ENCODE peak calls at places on chromosomes 6 and 20, in seven cellular contexts. One of them, this sample, is unnamed.

GRCh38 chr20:8510808-8511207 is 378.7 kb downstream of the PLCB1 start:
- DNase-seq in cardiac fibroblast: no peak
- DNase-seq in fibroblast of the aortic adventitia: no peak
- DNase-seq in fibroblast of pulmonary artery: no peak
- DNase-seq in choroid plexus epithelial cell: no peak
- DNase-seq in fibroblast of lung: no peak
- DNase-seq in A549: no peak
- DNase-seq in this sample: no peak

GRCh38 chr6:118320652-118321051 is 227.4 kb upstream of the PLN start:
- DNase-seq in cardiac fibroblast: peak
- DNase-seq in fibroblast of the aortic adventitia: peak
- DNase-seq in fibroblast of pulmonary artery: peak
- DNase-seq in choroid plexus epithelial cell: peak
- DNase-seq in fibroblast of lung: no peak
- DNase-seq in A549: no peak
- DNase-seq in this sample: peak

GRCh38 chr6:4253604-4254211 is 118.3 kb upstream of the ECI2 start:
- DNase-seq in cardiac fibroblast: peak
- DNase-seq in fibroblast of the aortic adventitia: peak
- DNase-seq in fibroblast of pulmonary artery: peak
- DNase-seq in choroid plexus epithelial cell: peak
- DNase-seq in fibroblast of lung: peak
- DNase-seq in A549: peak
- DNase-seq in this sample: peak

GRCh38 chr20:23456416-23456815 is 3.7 kb upstream of the CST11 start:
- DNase-seq in cardiac fibroblast: no peak
- DNase-seq in fibroblast of the aortic adventitia: no peak
- DNase-seq in fibroblast of pulmonary artery: no peak
- DNase-seq in choroid plexus epithelial cell: no peak
- DNase-seq in fibroblast of lung: no peak
- DNase-seq in A549: no peak
- DNase-seq in this sample: no peak

GRCh38 chr6:42120895-42121865 is 21.2 kb downstream of the C6orf132 start:
- DNase-seq in cardiac fibroblast: no peak
- DNase-seq in fibroblast of the aortic adventitia: peak
- DNase-seq in fibroblast of pulmonary artery: no peak
- DNase-seq in choroid plexus epithelial cell: no peak
- DNase-seq in fibroblast of lung: peak
- DNase-seq in A549: no peak
- DNase-seq in this sample: peak

GRCh38 chr6:41940759-41941279 is 789 bp downstream of the CCND3 start:
- DNase-seq in cardiac fibroblast: peak
- DNase-seq in fibroblast of the aortic adventitia: no peak
- DNase-seq in fibroblast of pulmonary artery: peak
- DNase-seq in choroid plexus epithelial cell: no peak
- DNase-seq in fibroblast of lung: peak
- DNase-seq in A549: no peak
- DNase-seq in this sample: peak

GRCh38 chr6:22622390-22622789 is 53.0 kb downstream of the HDGFL1 start:
- DNase-seq in cardiac fibroblast: peak
- DNase-seq in fibroblast of the aortic adventitia: no peak
- DNase-seq in fibroblast of pulmonary artery: no peak
- DNase-seq in choroid plexus epithelial cell: no peak
- DNase-seq in fibroblast of lung: no peak
- DNase-seq in A549: no peak
- DNase-seq in this sample: no peak

GRCh38 chr6:136201735-136202134 is 48.4 kb downstream of the MTFR2 start:
- DNase-seq in cardiac fibroblast: no peak
- DNase-seq in fibroblast of the aortic adventitia: peak
- DNase-seq in fibroblast of pulmonary artery: no peak
- DNase-seq in choroid plexus epithelial cell: peak
- DNase-seq in fibroblast of lung: no peak
- DNase-seq in A549: no peak
- DNase-seq in this sample: peak

GRCh38 chr6:3318226-3318625 is 59.5 kb downstream of the PSMG4 start:
- DNase-seq in cardiac fibroblast: no peak
- DNase-seq in fibroblast of the aortic adventitia: no peak
- DNase-seq in fibroblast of pulmonary artery: no peak
- DNase-seq in choroid plexus epithelial cell: no peak
- DNase-seq in fibroblast of lung: no peak
- DNase-seq in A549: no peak
- DNase-seq in this sample: no peak

GRCh38 chr20:18388860-18389259 is 78.0 kb downstream of the DZANK1 start:
- DNase-seq in cardiac fibroblast: peak
- DNase-seq in fibroblast of the aortic adventitia: peak
- DNase-seq in fibroblast of pulmonary artery: peak
- DNase-seq in choroid plexus epithelial cell: peak
- DNase-seq in fibroblast of lung: peak
- DNase-seq in A549: peak
- DNase-seq in this sample: peak

GRCh38 chr6:26520088-26520839 is 17.9 kb upstream of the HMGN4 start:
- DNase-seq in cardiac fibroblast: no peak
- DNase-seq in fibroblast of the aortic adventitia: no peak
- DNase-seq in fibroblast of pulmonary artery: no peak
- DNase-seq in choroid plexus epithelial cell: no peak
- DNase-seq in fibroblast of lung: no peak
- DNase-seq in A549: peak
- DNase-seq in this sample: no peak

GRCh38 chr6:126385536-126385935 is 45.6 kb downstream of the CENPW start:
- DNase-seq in cardiac fibroblast: no peak
- DNase-seq in fibroblast of the aortic adventitia: no peak
- DNase-seq in fibroblast of pulmonary artery: no peak
- DNase-seq in choroid plexus epithelial cell: no peak
- DNase-seq in fibroblast of lung: no peak
- DNase-seq in A549: no peak
- DNase-seq in this sample: no peak

GRCh38 chr6:169454204-169454871 is 200.7 kb upstream of the THBS2 start:
- DNase-seq in cardiac fibroblast: peak
- DNase-seq in fibroblast of the aortic adventitia: peak
- DNase-seq in fibroblast of pulmonary artery: peak
- DNase-seq in choroid plexus epithelial cell: peak
- DNase-seq in fibroblast of lung: peak
- DNase-seq in A549: no peak
- DNase-seq in this sample: peak

GRCh38 chr20:12166053-12166717 is 248.5 kb downstream of the BTBD3 start:
- DNase-seq in cardiac fibroblast: peak
- DNase-seq in fibroblast of the aortic adventitia: peak
- DNase-seq in fibroblast of pulmonary artery: peak
- DNase-seq in choroid plexus epithelial cell: peak
- DNase-seq in fibroblast of lung: peak
- DNase-seq in A549: no peak
- DNase-seq in this sample: peak

GRCh38 chr6:107321793-107322192 is 137.6 kb downstream of the PDSS2 start:
- DNase-seq in cardiac fibroblast: no peak
- DNase-seq in fibroblast of the aortic adventitia: no peak
- DNase-seq in fibroblast of pulmonary artery: no peak
- DNase-seq in choroid plexus epithelial cell: no peak
- DNase-seq in fibroblast of lung: peak
- DNase-seq in A549: no peak
- DNase-seq in this sample: no peak

GRCh38 chr20:56839791-56840190 is 210.7 kb downstream of the TFAP2C start:
- DNase-seq in cardiac fibroblast: no peak
- DNase-seq in fibroblast of the aortic adventitia: no peak
- DNase-seq in fibroblast of pulmonary artery: no peak
- DNase-seq in choroid plexus epithelial cell: no peak
- DNase-seq in fibroblast of lung: no peak
- DNase-seq in A549: no peak
- DNase-seq in this sample: peak

GRCh38 chr20:58891686-58892125 is 39.2 kb downstream of the GNAS start:
- DNase-seq in cardiac fibroblast: no peak
- DNase-seq in fibroblast of the aortic adventitia: peak
- DNase-seq in fibroblast of pulmonary artery: peak
- DNase-seq in choroid plexus epithelial cell: peak
- DNase-seq in fibroblast of lung: no peak
- DNase-seq in A549: peak
- DNase-seq in this sample: no peak

GRCh38 chr6:71395731-71396409 is 107.3 kb downstream of the OGFRL1 start:
- DNase-seq in cardiac fibroblast: no peak
- DNase-seq in fibroblast of the aortic adventitia: no peak
- DNase-seq in fibroblast of pulmonary artery: no peak
- DNase-seq in choroid plexus epithelial cell: no peak
- DNase-seq in fibroblast of lung: no peak
- DNase-seq in A549: no peak
- DNase-seq in this sample: no peak

GRCh38 chr6:13431059-13431656 is 56.2 kb downstream of the GFOD1 start:
- DNase-seq in cardiac fibroblast: no peak
- DNase-seq in fibroblast of the aortic adventitia: no peak
- DNase-seq in fibroblast of pulmonary artery: no peak
- DNase-seq in choroid plexus epithelial cell: no peak
- DNase-seq in fibroblast of lung: no peak
- DNase-seq in A549: no peak
- DNase-seq in this sample: no peak

DNA sequence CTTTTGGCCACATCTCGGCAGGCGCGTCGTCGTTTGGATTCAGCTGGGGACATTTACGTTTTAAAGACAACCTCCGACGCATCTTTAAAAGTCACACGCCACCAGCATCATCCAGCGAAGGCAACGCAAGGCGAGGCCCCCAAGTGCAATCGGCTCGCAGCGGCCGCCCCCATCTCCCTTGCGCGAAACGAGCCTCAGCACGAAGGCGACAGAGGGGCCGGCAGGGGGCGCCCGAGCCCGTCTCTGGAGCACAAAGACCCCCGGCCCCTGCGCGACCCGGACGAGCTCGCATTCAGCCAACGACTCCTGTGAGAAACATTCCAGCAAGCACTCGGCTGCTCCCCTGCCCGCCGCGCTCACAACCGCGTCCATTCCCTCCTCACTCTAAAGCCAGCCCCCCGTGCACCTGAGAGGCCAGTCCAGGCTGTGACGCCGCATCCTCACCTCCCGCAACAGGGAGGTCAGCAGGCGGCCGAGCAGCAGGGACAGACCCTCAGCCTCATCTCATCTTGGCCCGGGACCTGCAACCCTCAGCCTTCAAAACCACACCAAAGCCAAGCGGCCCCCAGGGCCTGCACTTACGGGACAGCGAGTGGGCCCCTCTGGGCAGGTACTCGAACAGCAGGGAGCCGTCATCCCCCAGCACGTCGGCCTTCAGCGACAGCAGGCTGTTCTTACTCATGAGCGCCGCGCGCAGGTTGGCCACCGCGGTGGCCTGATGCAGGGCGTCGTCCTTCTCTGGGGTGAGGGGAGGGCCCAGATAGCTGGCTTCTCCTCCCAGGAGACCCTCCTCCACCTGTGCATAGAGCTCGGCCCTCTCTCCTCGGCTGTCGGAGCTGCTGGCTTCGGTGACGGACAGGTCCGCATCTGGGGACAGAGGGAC is 35.8 kb downstream of the SLC2A4RG start:
- DNase-seq in cardiac fibroblast: peak
- DNase-seq in fibroblast of the aortic adventitia: peak
- DNase-seq in fibroblast of pulmonary artery: peak
- DNase-seq in choroid plexus epithelial cell: peak
- DNase-seq in fibroblast of lung: peak
- DNase-seq in A549: no peak
- DNase-seq in this sample: peak
- H3K4me3 ChIP-seq in cardiac fibroblast: peak
- H3K4me3 ChIP-seq in fibroblast of the aortic adventitia: peak
- H3K4me3 ChIP-seq in fibroblast of pulmonary artery: peak
- H3K4me3 ChIP-seq in choroid plexus epithelial cell: peak
- H3K4me3 ChIP-seq in fibroblast of lung: peak
- H3K4me3 ChIP-seq in A549: no peak
- H3K4me3 ChIP-seq in this sample: peak

GRCh38 chr6:78302411-78302810 is 564.9 kb upstream of the IRAK1BP1 start:
- DNase-seq in cardiac fibroblast: no peak
- DNase-seq in fibroblast of the aortic adventitia: no peak
- DNase-seq in fibroblast of pulmonary artery: no peak
- DNase-seq in choroid plexus epithelial cell: no peak
- DNase-seq in fibroblast of lung: no peak
- DNase-seq in A549: no peak
- DNase-seq in this sample: no peak

DNA sequence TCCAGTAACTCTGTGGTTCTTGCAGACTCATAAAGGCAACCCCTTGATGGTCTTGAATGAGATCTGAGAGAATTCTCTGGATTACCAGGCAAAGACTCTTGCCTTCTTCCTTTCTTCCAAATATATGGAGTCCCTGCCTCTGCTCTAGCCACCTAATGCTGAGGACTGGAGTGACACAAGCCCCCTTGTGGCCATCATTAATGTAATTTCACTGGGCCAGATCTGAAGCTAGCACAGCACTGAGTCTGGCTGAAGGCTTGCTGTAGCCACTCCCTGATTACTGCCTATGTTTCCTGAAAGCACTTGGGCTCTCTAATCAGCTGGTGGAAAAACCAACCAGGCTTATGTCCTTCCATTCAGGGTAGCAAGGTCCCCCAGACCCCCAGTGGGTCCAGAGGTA is 559.3 kb upstream of the IRAK1BP1 start:
- DNase-seq in cardiac fibroblast: no peak
- DNase-seq in fibroblast of the aortic adventitia: no peak
- DNase-seq in fibroblast of pulmonary artery: no peak
- DNase-seq in choroid plexus epithelial cell: peak
- DNase-seq in fibroblast of lung: no peak
- DNase-seq in A549: no peak
- DNase-seq in this sample: no peak
- TF ChIP-seq CTCF in cardiac fibroblast: no peak
- TF ChIP-seq CTCF in fibroblast of the aortic adventitia: no peak
- TF ChIP-seq CTCF in fibroblast of pulmonary artery: no peak
- TF ChIP-seq CTCF in choroid plexus epithelial cell: peak
- TF ChIP-seq CTCF in fibroblast of lung: no peak
- TF ChIP-seq CTCF in A549: no peak
- TF ChIP-seq CTCF in this sample: no peak

GRCh38 chr20:50036703-50037102 is 53.9 kb downstream of the SNAI1 start:
- DNase-seq in cardiac fibroblast: no peak
- DNase-seq in fibroblast of the aortic adventitia: no peak
- DNase-seq in fibroblast of pulmonary artery: no peak
- DNase-seq in choroid plexus epithelial cell: no peak
- DNase-seq in fibroblast of lung: no peak
- DNase-seq in A549: no peak
- DNase-seq in this sample: no peak

GRCh38 chr20:50029083-50029696 is 46.4 kb downstream of the SNAI1 start:
- DNase-seq in cardiac fibroblast: no peak
- DNase-seq in fibroblast of the aortic adventitia: no peak
- DNase-seq in fibroblast of pulmonary artery: no peak
- DNase-seq in choroid plexus epithelial cell: no peak
- DNase-seq in fibroblast of lung: no peak
- DNase-seq in A549: no peak
- DNase-seq in this sample: no peak

GRCh38 chr20:50034567-50035170 is 51.9 kb downstream of the SNAI1 start:
- DNase-seq in cardiac fibroblast: peak
- DNase-seq in fibroblast of the aortic adventitia: peak
- DNase-seq in fibroblast of pulmonary artery: peak
- DNase-seq in choroid plexus epithelial cell: no peak
- DNase-seq in fibroblast of lung: peak
- DNase-seq in A549: peak
- DNase-seq in this sample: no peak

GRCh38 chr20:50029697-50030428 is 47.1 kb downstream of the SNAI1 start:
- DNase-seq in cardiac fibroblast: peak
- DNase-seq in fibroblast of the aortic adventitia: peak
- DNase-seq in fibroblast of pulmonary artery: peak
- DNase-seq in choroid plexus epithelial cell: peak
- DNase-seq in fibroblast of lung: peak
- DNase-seq in A549: peak
- DNase-seq in this sample: peak

GRCh38 chr20:50032955-50033666 is 50.3 kb downstream of the SNAI1 start:
- DNase-seq in cardiac fibroblast: no peak
- DNase-seq in fibroblast of the aortic adventitia: no peak
- DNase-seq in fibroblast of pulmonary artery: no peak
- DNase-seq in choroid plexus epithelial cell: no peak
- DNase-seq in fibroblast of lung: no peak
- DNase-seq in A549: no peak
- DNase-seq in this sample: no peak
- H3K4me3 ChIP-seq in cardiac fibroblast: no peak
- H3K4me3 ChIP-seq in fibroblast of the aortic adventitia: no peak
- H3K4me3 ChIP-seq in fibroblast of pulmonary artery: no peak
- H3K4me3 ChIP-seq in choroid plexus epithelial cell: no peak
- H3K4me3 ChIP-seq in fibroblast of lung: no peak
- H3K4me3 ChIP-seq in A549: no peak
- H3K4me3 ChIP-seq in this sample: no peak

GRCh38 chr20:45497971-45498494 is 17.4 kb downstream of the SPINT3 start:
- DNase-seq in cardiac fibroblast: no peak
- DNase-seq in fibroblast of the aortic adventitia: no peak
- DNase-seq in fibroblast of pulmonary artery: no peak
- DNase-seq in choroid plexus epithelial cell: no peak
- DNase-seq in fibroblast of lung: no peak
- DNase-seq in A549: no peak
- DNase-seq in this sample: no peak
- TF ChIP-seq CTCF in cardiac fibroblast: no peak
- TF ChIP-seq CTCF in fibroblast of the aortic adventitia: no peak
- TF ChIP-seq CTCF in fibroblast of pulmonary artery: no peak
- TF ChIP-seq CTCF in choroid plexus epithelial cell: no peak
- TF ChIP-seq CTCF in fibroblast of lung: no peak
- TF ChIP-seq CTCF in A549: no peak
- TF ChIP-seq CTCF in this sample: no peak

This sample was measured in foreskin fibroblast.